ENCODE peak calls at places on chromosomes 13 and 19, in eight cellular contexts. H, I, A, N, R, V, X and P are unnamed samples.

GRCh38 chr19:53898680-53899341 is 10.3 kb upstream of the CACNG7 start:
- DNase-seq in H (no peak), I (no peak), A (no peak), N (no peak), R (no peak), V (peak; percentile 99), X (no peak), P (peak; percentile 53)

GRCh38 chr19:51415187-51415586 is 2.3 kb downstream of the SIGLEC10 start:
- DNase-seq in H (no peak), I (no peak), A (no peak), N (no peak), R (no peak), V (no peak), X (no peak), P (no peak)

GRCh38 chr19:9878511-9879196 is 43.5 kb downstream of the PIN1 start:
- DNase-seq in H (no peak), I (no peak), A (no peak), N (no peak), R (no peak), V (peak; percentile 29), X (no peak), P (no peak)

GRCh38 chr13:46374710-46375109 is 12.3 kb downstream of the RUBCNL start:
- DNase-seq in H (no peak), I (no peak), A (no peak), N (no peak), R (no peak), V (no peak), X (no peak), P (no peak)

GRCh38 chr13:103973740-103974139 is 907.5 kb upstream of the SLC10A2 start:
- DNase-seq in H (no peak), I (no peak), A (no peak), N (no peak), R (no peak), V (no peak), X (no peak), P (no peak)

GRCh38 chr13:65971541-65971940 is 1258.6 kb downstream of the PCDH9 start:
- DNase-seq in H (no peak), I (no peak), A (no peak), N (no peak), R (no peak), V (peak; percentile 34), X (no peak), P (no peak)

GRCh38 chr19:13885826-13886365 is 9.0 kb downstream of the NANOS3 start:
- DNase-seq in H (no peak), I (no peak), A (no peak), N (no peak), R (no peak), V (no peak), X (no peak), P (no peak)

GRCh38 chr19:28633223-28634030 is 579.5 kb downstream of the UQCRFS1 start:
- DNase-seq in H (peak; percentile 49), I (no peak), A (no peak), N (no peak), R (no peak), V (peak; percentile 84), X (no peak), P (no peak)

GRCh38 chr19:46189971-46190335 is 39.6 kb upstream of the IGFL1 start:
- DNase-seq in H (no peak), I (no peak), A (no peak), N (no peak), R (no peak), V (no peak), X (no peak), P (no peak)

GRCh38 chr13:74289861-74290260 is 155.7 kb upstream of the KLF12 start:
- DNase-seq in H (no peak), I (no peak), A (no peak), N (no peak), R (no peak), V (no peak), X (no peak), P (no peak)

GRCh38 chr19:18424122-18424889 is 5.1 kb downstream of the SSBP4 start:
- DNase-seq in H (no peak), I (no peak), A (no peak), N (no peak), R (no peak), V (no peak), X (no peak), P (no peak)

GRCh38 chr19:48332662-48333466 is 7.5 kb downstream of the EMP3 start:
- DNase-seq in H (peak; percentile 98), I (peak; percentile 96), A (peak; percentile 99), N (peak; percentile 95), R (peak; percentile 95), V (peak; percentile 97), X (peak; percentile 95), P (peak; percentile 97)

GRCh38 chr19:48571378-48572162 is 19.6 kb downstream of the SULT2B1 start:
- DNase-seq in H (no peak), I (no peak), A (no peak), N (no peak), R (no peak), V (no peak), X (no peak), P (no peak)

GRCh38 chr13:112748947-112749346 is 59.1 kb downstream of the ATP11A start:
- DNase-seq in H (peak; percentile 13), I (no peak), A (no peak), N (no peak), R (peak; percentile 72), V (no peak), X (no peak), P (no peak)

GRCh38 chr13:101489635-101490034 is 37.2 kb downstream of the ITGBL1 start:
- DNase-seq in H (peak; percentile 71), I (no peak), A (no peak), N (no peak), R (no peak), V (no peak), X (no peak), P (no peak)

GRCh38 chr13:109336730-109337129 is 449.7 kb downstream of the IRS2 start:
- DNase-seq in H (peak; percentile 94), I (no peak), A (no peak), N (no peak), R (no peak), V (peak; percentile 63), X (no peak), P (peak; percentile 4)

GRCh38 chr19:17737690-17738153 is 13.6 kb upstream of the FCHO1 start:
- DNase-seq in H (peak; percentile 14), I (no peak), A (no peak), N (no peak), R (no peak), V (no peak), X (no peak), P (no peak)

GRCh38 chr13:33112745-33113144 is 96.5 kb downstream of the KL start:
- DNase-seq in H (no peak), I (no peak), A (no peak), N (no peak), R (no peak), V (no peak), X (no peak), P (no peak)
- H3K27ac ChIP-seq in H (peak overlapping the region; percentile 36), I (no peak overlapping the region), A (no peak overlapping the region), N (peak overlapping the region; percentile 50), R (peak overlapping the region; percentile 21), V (no peak overlapping the region), X (peak overlapping the region; percentile 36), P (no peak overlapping the region)

GRCh38 chr19:2627319-2627829 is 75.1 kb downstream of the GNG7 start:
- DNase-seq in H (peak; percentile 99), I (no peak), A (peak; percentile 99), N (peak; percentile 96), R (peak; percentile 89), V (peak; percentile 37), X (no peak), P (peak; percentile 95)

GRCh38 chr19:2629491-2630351 is 72.8 kb downstream of the GNG7 start:
- DNase-seq in H (no peak), I (no peak), A (no peak), N (no peak), R (no peak), V (no peak), X (no peak), P (no peak)

GRCh38 chr19:2625434-2625833 is 77.1 kb downstream of the GNG7 start:
- DNase-seq in H (no peak), I (no peak), A (no peak), N (peak; percentile 83), R (peak; percentile 77), V (no peak), X (no peak), P (no peak)

GRCh38 chr19:2628597-2628996 is 73.9 kb downstream of the GNG7 start:
- DNase-seq in H (no peak), I (no peak), A (no peak), N (no peak), R (no peak), V (no peak), X (no peak), P (no peak)

GRCh38 chr19:2627855-2628254 is 74.6 kb downstream of the GNG7 start:
- DNase-seq in H (peak; percentile 67), I (no peak), A (no peak), N (no peak), R (no peak), V (no peak), X (no peak), P (no peak)
- H3K27ac ChIP-seq in H (peak overlapping the region; percentile 76), I (no peak overlapping the region), A (peak overlapping the region; percentile 88), N (peak overlapping the region; percentile 89), R (peak overlapping the region; percentile 73), V (no peak overlapping the region), X (peak overlapping the region; percentile 83), P (peak overlapping the region; percentile 96)

GRCh38 chr13:24230428-24231072 is 70.0 kb downstream of the SPATA13 start:
- DNase-seq in H (no peak), I (no peak), A (no peak), N (no peak), R (no peak), V (no peak), X (no peak), P (no peak)

GRCh38 chr13:24232037-24232436 is 71.5 kb downstream of the SPATA13 start:
- DNase-seq in H (no peak), I (no peak), A (no peak), N (no peak), R (no peak), V (no peak), X (no peak), P (no peak)

GRCh38 chr13:24233351-24233901 is 72.9 kb downstream of the SPATA13 start:
- DNase-seq in H (peak; percentile 76), I (no peak), A (no peak), N (no peak), R (no peak), V (peak; percentile 77), X (no peak), P (no peak)

GRCh38 chr13:24234200-24234915 is 73.8 kb downstream of the SPATA13 start:
- DNase-seq in H (no peak), I (no peak), A (no peak), N (no peak), R (no peak), V (no peak), X (no peak), P (no peak)

DNA sequence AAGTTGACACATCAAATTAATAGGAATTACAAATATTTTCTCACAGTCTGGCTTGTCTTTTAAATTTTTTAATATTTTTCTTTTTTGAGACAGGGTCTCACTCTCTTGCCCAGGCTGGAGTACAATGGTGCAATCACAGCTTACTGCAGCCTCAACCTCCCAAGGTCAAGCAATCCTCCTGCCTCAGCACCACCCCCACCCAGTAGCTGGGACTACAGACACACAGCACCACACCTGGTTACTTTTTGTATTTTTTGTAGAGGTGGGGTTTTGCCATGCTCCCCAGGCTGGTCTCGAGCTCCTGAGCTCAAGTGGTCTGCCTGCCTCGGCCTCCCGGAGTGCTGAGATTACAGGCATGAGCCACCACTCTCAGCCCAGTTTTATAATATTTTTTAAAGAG is 72.0 kb downstream of the SPATA13 start:
- DNase-seq in H (no peak), I (no peak), A (no peak), N (no peak), R (no peak), V (peak; percentile 71), X (no peak), P (no peak)
- H3K27ac ChIP-seq in H (no peak overlapping the region), I (no peak overlapping the region), A (no peak overlapping the region), N (no peak overlapping the region), R (no peak overlapping the region), V (no peak overlapping the region), X (no peak overlapping the region), P (no peak overlapping the region)

GRCh38 chr13:110813646-110814624 is 100.4 kb downstream of the ING1 start:
- DNase-seq in H (no peak), I (no peak), A (no peak), N (peak; percentile 62), R (peak; percentile 26), V (no peak), X (peak; percentile 75), P (no peak)
- H3K27ac ChIP-seq in H (no peak overlapping the region), I (no peak overlapping the region), A (no peak overlapping the region), N (no peak overlapping the region), R (no peak overlapping the region), V (no peak overlapping the region), X (no peak overlapping the region), P (no peak overlapping the region)